ENCODE peak calls at places on chromosomes 12 and 14, in five cellular contexts. One of them, this sample, is unnamed.

GRCh38 chr14:77663289-77663688 is 44.5 kb downstream of the ALKBH1 start:
- DNase-seq in GM12892: no peak
- DNase-seq in uterus: no peak
- DNase-seq in HCT116: no peak
- DNase-seq in NB4: no peak
- DNase-seq in this sample: no peak

GRCh38 chr14:100342195-100342594 is 19.1 kb downstream of the SLC25A47 start:
- DNase-seq in uterus: no peak
- DNase-seq in GM12892: no peak
- DNase-seq in NB4: no peak
- DNase-seq in HCT116: no peak
- DNase-seq in this sample: no peak

GRCh38 chr12:121069206-121069605 is 30.2 kb upstream of the OASL start:
- DNase-seq in GM12892: no peak
- DNase-seq in HCT116: no peak
- DNase-seq in uterus: no peak
- DNase-seq in NB4: no peak
- DNase-seq in this sample: no peak

GRCh38 chr14:96177766-96178377 is 26.8 kb upstream of the BDKRB2 start:
- DNase-seq in GM12892: no peak
- DNase-seq in HCT116: no peak
- DNase-seq in uterus: peak; percentile 51
- DNase-seq in NB4: no peak
- DNase-seq in this sample: no peak

GRCh38 chr12:71124833-71125460 is 32.9 kb downstream of the TSPAN8 start:
- DNase-seq in HCT116: no peak
- DNase-seq in GM12892: no peak
- DNase-seq in NB4: no peak
- DNase-seq in uterus: no peak
- DNase-seq in this sample: no peak

GRCh38 chr12:12336511-12336910 is 13.5 kb downstream of the MANSC1 start:
- DNase-seq in NB4: no peak
- DNase-seq in GM12892: no peak
- DNase-seq in HCT116: no peak
- DNase-seq in uterus: no peak
- DNase-seq in this sample: no peak

GRCh38 chr12:122282066-122282465 is 15.8 kb upstream of the VPS33A start:
- DNase-seq in NB4: no peak
- DNase-seq in uterus: no peak
- DNase-seq in HCT116: no peak
- DNase-seq in GM12892: no peak
- DNase-seq in this sample: no peak

GRCh38 chr14:30227871-30228270 is 300.2 kb upstream of the PRKD1 start:
- DNase-seq in NB4: no peak
- DNase-seq in uterus: peak; percentile 41
- DNase-seq in GM12892: no peak
- DNase-seq in HCT116: no peak
- DNase-seq in this sample: no peak

GRCh38 chr14:51780006-51780692 is 80.3 kb upstream of the GNG2 start:
- DNase-seq in HCT116: peak; percentile 49
- DNase-seq in uterus: peak; percentile 75
- DNase-seq in GM12892: peak; percentile 44
- DNase-seq in NB4: peak; percentile 67
- DNase-seq in this sample: peak; percentile 51

GRCh38 chr14:44701563-44702263 is 194.6 kb upstream of the FSCB start:
- DNase-seq in NB4: no peak
- DNase-seq in HCT116: no peak
- DNase-seq in GM12892: no peak
- DNase-seq in uterus: no peak
- DNase-seq in this sample: peak; percentile 53

GRCh38 chr14:97213720-97214119 is 416.5 kb downstream of the VRK1 start:
- DNase-seq in HCT116: no peak
- DNase-seq in NB4: no peak
- DNase-seq in GM12892: no peak
- DNase-seq in uterus: no peak
- DNase-seq in this sample: no peak

GRCh38 chr12:67813509-67813908 is 165.0 kb downstream of the DYRK2 start:
- DNase-seq in HCT116: no peak
- DNase-seq in GM12892: no peak
- DNase-seq in uterus: no peak
- DNase-seq in NB4: no peak
- DNase-seq in this sample: no peak

GRCh38 chr12:32588604-32589003 is 90.5 kb upstream of the DNM1L start:
- DNase-seq in uterus: no peak
- DNase-seq in HCT116: no peak
- DNase-seq in NB4: no peak
- DNase-seq in GM12892: no peak
- DNase-seq in this sample: no peak

GRCh38 chr14:66717571-66718140 is 209.7 kb downstream of the GPHN start:
- DNase-seq in NB4: peak; percentile 3
- DNase-seq in uterus: no peak
- DNase-seq in GM12892: no peak
- DNase-seq in HCT116: no peak
- DNase-seq in this sample: peak; percentile 6

GRCh38 chr12:49776413-49776812 is 35.1 kb downstream of the TMBIM6 start:
- DNase-seq in uterus: peak; percentile 59
- DNase-seq in NB4: peak; percentile 89
- DNase-seq in HCT116: peak; percentile 72
- DNase-seq in GM12892: no peak
- DNase-seq in this sample: peak; percentile 91

GRCh38 chr14:55731247-55731872 is 151.4 kb downstream of the KTN1 start:
- DNase-seq in HCT116: no peak
- DNase-seq in NB4: no peak
- DNase-seq in uterus: no peak
- DNase-seq in GM12892: no peak
- DNase-seq in this sample: no peak

GRCh38 chr12:4621511-4621910 is 27.3 kb downstream of the AKAP3 start:
- DNase-seq in uterus: no peak
- DNase-seq in NB4: no peak
- DNase-seq in GM12892: no peak
- DNase-seq in HCT116: no peak
- DNase-seq in this sample: no peak

GRCh38 chr14:75418779-75419768 is 8.7 kb upstream of the JDP2 start:
- DNase-seq in HCT116: peak; percentile 58
- DNase-seq in NB4: peak; percentile 88
- DNase-seq in GM12892: peak; percentile 59
- DNase-seq in uterus: no peak
- DNase-seq in this sample: peak; percentile 19

GRCh38 chr12:119319638-119320037 is 14.9 kb upstream of the CCDC60 start:
- DNase-seq in HCT116: no peak
- DNase-seq in uterus: no peak
- DNase-seq in GM12892: no peak
- DNase-seq in NB4: no peak
- DNase-seq in this sample: no peak
- TF ChIP-seq POLR2A in HCT116: no peak
- TF ChIP-seq POLR2A in uterus: no peak
- TF ChIP-seq POLR2A in GM12892: no peak
- TF ChIP-seq POLR2A in NB4: no peak
- TF ChIP-seq POLR2A in this sample: no peak

DNA sequence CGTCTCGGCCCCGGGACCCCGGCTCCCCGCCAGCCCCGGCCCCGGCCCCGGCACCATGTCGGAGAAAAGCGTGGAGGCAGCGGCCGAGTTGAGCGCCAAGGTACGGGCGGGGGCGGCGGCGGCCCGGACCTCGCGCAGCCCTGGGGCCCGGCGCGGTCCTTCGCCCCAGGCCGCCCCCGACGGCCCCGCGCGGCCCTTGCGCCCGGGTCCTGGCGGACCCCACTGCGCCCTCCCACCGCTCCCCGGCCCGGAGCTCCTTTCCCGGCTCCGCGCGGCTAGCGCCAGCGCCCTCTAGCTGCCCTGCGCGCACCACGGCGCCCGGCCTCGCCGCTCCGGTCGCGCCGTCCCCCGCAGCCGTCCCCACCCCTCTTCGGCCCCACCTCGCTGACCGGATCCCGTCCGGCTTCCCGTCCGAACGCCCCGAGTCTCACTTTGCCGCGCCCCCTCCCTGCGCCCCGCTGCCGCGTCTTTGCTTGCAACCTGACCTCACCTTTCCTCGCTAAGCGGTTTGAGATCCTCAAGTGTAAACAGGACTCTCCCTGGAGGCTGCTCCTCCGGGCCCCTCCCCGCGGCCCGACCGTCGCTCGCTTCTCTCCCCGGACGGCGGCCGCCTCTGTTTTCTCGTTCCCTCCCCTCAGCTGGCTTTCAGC is 613 bp downstream of the PTMS start:
- DNase-seq in uterus: peak; percentile 84
- DNase-seq in NB4: peak; percentile 74
- DNase-seq in HCT116: no peak
- DNase-seq in GM12892: peak; percentile 71
- DNase-seq in this sample: peak; percentile 71
- TF ChIP-seq POLR2A in uterus: no peak
- TF ChIP-seq POLR2A in NB4: peak; percentile 25
- TF ChIP-seq POLR2A in HCT116: no peak
- TF ChIP-seq POLR2A in GM12892: no peak
- TF ChIP-seq POLR2A in this sample: no peak

DNA sequence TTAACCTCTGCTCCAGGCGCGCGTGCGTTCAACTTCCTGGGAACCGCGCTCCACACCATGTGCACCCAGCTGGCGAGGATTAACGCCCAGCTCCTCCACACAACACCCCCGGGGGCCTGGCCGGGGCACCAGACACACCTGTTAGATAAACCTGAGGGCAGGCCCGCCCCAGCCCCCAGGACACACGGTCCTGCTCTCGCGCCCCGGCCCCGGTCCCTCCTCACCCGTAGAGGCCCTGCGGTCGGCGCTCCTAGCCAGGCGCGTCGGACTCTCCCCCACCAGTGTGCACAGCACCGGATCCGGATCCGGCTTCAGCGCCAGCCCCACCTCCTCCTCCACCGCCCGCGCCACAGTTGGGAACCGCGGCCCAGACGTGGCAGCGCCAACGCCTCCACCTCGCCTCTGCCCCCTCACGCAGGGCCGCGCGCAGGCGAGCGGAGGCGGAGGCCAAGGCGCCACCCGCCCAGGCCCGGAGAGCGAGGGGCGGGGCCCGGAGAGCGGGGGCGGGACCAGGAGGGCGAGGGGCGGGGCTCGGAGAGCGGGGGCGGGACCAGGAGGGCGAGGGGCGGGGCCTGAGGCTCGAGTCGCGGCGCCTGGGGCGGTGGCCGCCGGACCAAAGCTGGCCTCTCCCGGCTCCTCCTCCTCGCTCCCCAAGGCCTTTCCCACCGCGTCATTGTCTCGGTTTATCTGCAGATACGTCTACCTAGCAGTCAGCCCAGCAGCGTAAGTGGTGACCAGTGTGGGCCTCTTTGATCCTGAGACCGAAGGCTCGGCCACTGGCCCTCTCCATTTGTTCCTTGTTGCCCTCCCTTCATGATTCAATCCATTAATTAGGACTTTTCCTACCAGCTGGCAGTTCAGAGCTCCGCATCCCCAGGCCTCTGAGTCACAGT is at the start of gene GNPNAT1:
- DNase-seq in uterus: peak; percentile 84
- DNase-seq in GM12892: peak; percentile 85
- DNase-seq in HCT116: peak; percentile 86
- DNase-seq in NB4: peak; percentile 94
- DNase-seq in this sample: peak; percentile 94
- TF ChIP-seq POLR2A in uterus: peak; percentile 67
- TF ChIP-seq POLR2A in GM12892: peak; percentile 76
- TF ChIP-seq POLR2A in HCT116: peak; percentile 34
- TF ChIP-seq POLR2A in NB4: peak; percentile 87
- TF ChIP-seq POLR2A in this sample: peak; percentile 52

DNA sequence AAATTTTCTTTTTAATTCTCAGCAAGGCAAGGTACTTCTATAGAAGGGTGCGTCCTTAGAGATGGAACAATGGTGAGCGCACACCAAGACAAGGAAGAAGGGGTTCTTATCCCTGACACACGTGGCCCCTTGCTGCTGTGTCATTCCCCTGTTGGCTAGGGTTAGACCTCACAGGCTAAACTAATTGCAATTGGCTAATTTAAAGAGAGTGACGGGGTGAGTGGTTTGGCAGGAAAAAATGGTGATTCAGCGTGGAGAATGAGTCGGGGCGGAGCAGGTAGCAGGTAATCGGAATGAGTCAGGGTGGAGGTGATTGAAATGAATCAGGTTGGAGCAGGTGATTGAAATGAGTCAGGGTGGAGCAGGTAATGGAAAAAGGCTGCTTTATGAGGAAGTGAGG is 36.3 kb upstream of the HECTD1 start:
- DNase-seq in GM12892: no peak
- DNase-seq in HCT116: peak; percentile 96
- DNase-seq in uterus: no peak
- DNase-seq in NB4: no peak
- DNase-seq in this sample: peak; percentile 40
- TF ChIP-seq POLR2A in GM12892: no peak
- TF ChIP-seq POLR2A in HCT116: no peak
- TF ChIP-seq POLR2A in uterus: no peak
- TF ChIP-seq POLR2A in NB4: no peak
- TF ChIP-seq POLR2A in this sample: no peak

DNA sequence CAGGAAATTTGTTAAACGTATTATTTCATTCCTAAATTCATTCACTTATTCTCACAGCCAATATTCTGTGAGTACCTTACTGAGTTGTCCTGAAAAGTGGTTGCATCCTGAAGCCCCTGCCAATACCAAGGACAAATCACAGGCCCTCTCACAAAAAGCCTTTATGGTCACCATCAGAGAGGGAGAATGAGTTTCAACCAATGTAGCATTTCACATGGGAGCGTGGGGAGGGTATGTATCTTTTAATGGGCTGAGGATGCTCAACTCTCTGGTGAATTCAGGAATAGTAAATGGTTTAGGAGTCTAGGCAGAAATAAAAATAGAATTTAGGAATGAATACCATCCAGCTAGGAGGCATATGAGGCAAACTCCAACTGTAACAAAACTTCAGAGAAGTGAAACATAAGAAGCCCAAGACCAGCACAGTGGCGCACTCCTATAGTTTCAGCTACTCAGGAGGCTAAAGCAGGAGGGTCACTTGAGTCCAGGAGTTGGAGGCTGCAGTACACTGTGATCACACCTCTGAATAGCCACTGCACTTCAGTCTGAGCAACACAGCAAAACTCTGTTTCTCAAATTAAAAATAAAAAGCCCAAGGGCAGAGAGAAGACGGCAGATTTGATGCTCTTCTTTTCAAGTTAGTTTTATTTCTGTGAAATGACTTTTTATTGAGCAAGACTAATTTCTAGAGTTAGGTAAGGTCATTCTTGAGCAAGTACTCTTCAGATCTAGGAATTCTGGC is 142.7 kb downstream of the HMGA2 start:
- DNase-seq in uterus: no peak
- DNase-seq in NB4: no peak
- DNase-seq in GM12892: no peak
- DNase-seq in HCT116: no peak
- DNase-seq in this sample: no peak
- TF ChIP-seq POLR2A in uterus: no peak
- TF ChIP-seq POLR2A in NB4: no peak
- TF ChIP-seq POLR2A in GM12892: no peak
- TF ChIP-seq POLR2A in HCT116: no peak
- TF ChIP-seq POLR2A in this sample: no peak

This sample was measured in erythroblast.